ENCODE peak calls at places on chromosome 5, in four cellular contexts. U is C1 segment of cervical spinal cord, Y is DMS 273 treated with DMSO at 0.1 percent for 48 hours, L is fibroblast of lung. R is an unnamed sample.
A peak's percentile ranks its signal among the peaks of the same experiment; 100 is the strongest.

GRCh38 chr5:112338681-112339337 is 80.3 kb downstream of the EPB41L4A start:
- DNase-seq in Y (no peak), L (no peak), U (no peak), R (no peak)

GRCh38 chr5:175840050-175840841 is 31.1 kb upstream of the CPLX2 start:
- DNase-seq in L (peak; percentile 33), Y (no peak), U (no peak), R (no peak)

GRCh38 chr5:76954383-76954763 is 1.5 kb downstream of the CRHBP start:
- DNase-seq in Y (no peak), U (no peak), L (no peak), R (no peak)

GRCh38 chr5:124867064-124867707 is 120.7 kb upstream of the ZNF608 start:
- DNase-seq in U (no peak), Y (no peak), L (no peak), R (no peak)

GRCh38 chr5:14829396-14829795 is 42.2 kb downstream of the ANKH start:
- DNase-seq in L (no peak), U (no peak), Y (no peak), R (no peak)

GRCh38 chr5:140044041-140044440 is 942 bp upstream of the NRG2 start:
- DNase-seq in Y (no peak), U (no peak), L (no peak), R (no peak)

GRCh38 chr5:16536246-16536645 is 70.6 kb upstream of the ZNF622 start:
- DNase-seq in Y (no peak), L (no peak), U (no peak), R (no peak)

GRCh38 chr5:154482528-154483449 is 4.8 kb upstream of the HAND1 start:
- DNase-seq in Y (no peak), L (no peak), U (no peak), R (no peak)

GRCh38 chr5:38555354-38556114 is 912 bp downstream of the LIFR start:
- DNase-seq in U (no peak), Y (no peak), L (no peak), R (no peak)

GRCh38 chr5:143170977-143171376 is 232.5 kb downstream of the NR3C1 start:
- DNase-seq in L (no peak), Y (no peak), U (no peak), R (no peak)

GRCh38 chr5:29518176-29518575 is 1675.3 kb upstream of the CDH6 start:
- DNase-seq in U (no peak), Y (no peak), L (no peak), R (no peak)

GRCh38 chr5:9546973-9547947 is 1.4 kb upstream of the SEMA5A start:
- DNase-seq in Y (no peak), U (no peak), L (peak; percentile 75), R (no peak)

GRCh38 chr5:123752576-123752975 is 240.6 kb downstream of the CSNK1G3 start:
- DNase-seq in L (peak; percentile 90), Y (no peak), U (no peak), R (no peak)